ENCODE peak calls at places on chromosomes 6 and 20, in eight cellular contexts. One of them, this sample, is unnamed.

GRCh38 chr6:127967708-127968107 is 66.8 kb upstream of the THEMIS start:
- DNase-seq in CD8-positive, alpha-beta T cell: no peak
- DNase-seq in choroid plexus epithelial cell: no peak
- DNase-seq in fibroblast of mammary gland: no peak
- DNase-seq in epithelial cell of esophagus: no peak
- DNase-seq in B cell: no peak
- DNase-seq in RWPE2: no peak
- DNase-seq in hepatocyte: no peak
- DNase-seq in this sample: no peak

GRCh38 chr6:168838000-168838399 is 397.0 kb downstream of the SMOC2 start:
- DNase-seq in epithelial cell of esophagus: no peak
- DNase-seq in choroid plexus epithelial cell: no peak
- DNase-seq in fibroblast of mammary gland: no peak
- DNase-seq in hepatocyte: no peak
- DNase-seq in CD8-positive, alpha-beta T cell: no peak
- DNase-seq in B cell: no peak
- DNase-seq in RWPE2: no peak
- DNase-seq in this sample: no peak

GRCh38 chr6:146620655-146621054 is 21.9 kb downstream of the ADGB start:
- DNase-seq in CD8-positive, alpha-beta T cell: no peak
- DNase-seq in choroid plexus epithelial cell: peak
- DNase-seq in epithelial cell of esophagus: peak
- DNase-seq in hepatocyte: no peak
- DNase-seq in fibroblast of mammary gland: peak
- DNase-seq in RWPE2: no peak
- DNase-seq in B cell: no peak
- DNase-seq in this sample: no peak

GRCh38 chr6:45931254-45931653 is 84.4 kb downstream of the CLIC5 start:
- DNase-seq in CD8-positive, alpha-beta T cell: no peak
- DNase-seq in fibroblast of mammary gland: no peak
- DNase-seq in RWPE2: no peak
- DNase-seq in B cell: no peak
- DNase-seq in hepatocyte: peak
- DNase-seq in epithelial cell of esophagus: no peak
- DNase-seq in choroid plexus epithelial cell: no peak
- DNase-seq in this sample: no peak

GRCh38 chr6:1997702-1998101 is 247.7 kb downstream of the GMDS start:
- DNase-seq in hepatocyte: no peak
- DNase-seq in fibroblast of mammary gland: no peak
- DNase-seq in choroid plexus epithelial cell: peak
- DNase-seq in CD8-positive, alpha-beta T cell: no peak
- DNase-seq in epithelial cell of esophagus: no peak
- DNase-seq in B cell: no peak
- DNase-seq in RWPE2: no peak
- DNase-seq in this sample: no peak

GRCh38 chr20:46905364-46906125 is 10.9 kb downstream of the EYA2 start:
- DNase-seq in hepatocyte: no peak
- DNase-seq in choroid plexus epithelial cell: no peak
- DNase-seq in fibroblast of mammary gland: peak
- DNase-seq in CD8-positive, alpha-beta T cell: no peak
- DNase-seq in RWPE2: peak
- DNase-seq in epithelial cell of esophagus: no peak
- DNase-seq in B cell: no peak
- DNase-seq in this sample: no peak

GRCh38 chr6:141848029-141848890 is 284.5 kb upstream of the GJE1 start:
- DNase-seq in choroid plexus epithelial cell: peak
- DNase-seq in RWPE2: no peak
- DNase-seq in hepatocyte: no peak
- DNase-seq in CD8-positive, alpha-beta T cell: peak
- DNase-seq in fibroblast of mammary gland: no peak
- DNase-seq in epithelial cell of esophagus: no peak
- DNase-seq in B cell: no peak
- DNase-seq in this sample: no peak

GRCh38 chr6:69954733-69955132 is 88.4 kb downstream of the COL19A1 start:
- DNase-seq in choroid plexus epithelial cell: no peak
- DNase-seq in fibroblast of mammary gland: no peak
- DNase-seq in CD8-positive, alpha-beta T cell: no peak
- DNase-seq in hepatocyte: no peak
- DNase-seq in B cell: no peak
- DNase-seq in RWPE2: no peak
- DNase-seq in epithelial cell of esophagus: no peak
- DNase-seq in this sample: no peak

GRCh38 chr6:154154389-154154967 is 115.4 kb downstream of the OPRM1 start:
- DNase-seq in CD8-positive, alpha-beta T cell: peak
- DNase-seq in fibroblast of mammary gland: peak
- DNase-seq in RWPE2: no peak
- DNase-seq in hepatocyte: peak
- DNase-seq in B cell: peak
- DNase-seq in epithelial cell of esophagus: peak
- DNase-seq in choroid plexus epithelial cell: peak
- DNase-seq in this sample: peak

GRCh38 chr6:5994234-5994998 is 12.3 kb downstream of the NRN1 start:
- DNase-seq in epithelial cell of esophagus: no peak
- DNase-seq in CD8-positive, alpha-beta T cell: no peak
- DNase-seq in fibroblast of mammary gland: no peak
- DNase-seq in hepatocyte: no peak
- DNase-seq in RWPE2: no peak
- DNase-seq in B cell: peak
- DNase-seq in choroid plexus epithelial cell: no peak
- DNase-seq in this sample: no peak

GRCh38 chr6:3316363-3316762 is 57.6 kb downstream of the PSMG4 start:
- DNase-seq in B cell: no peak
- DNase-seq in epithelial cell of esophagus: no peak
- DNase-seq in hepatocyte: no peak
- DNase-seq in fibroblast of mammary gland: no peak
- DNase-seq in CD8-positive, alpha-beta T cell: no peak
- DNase-seq in choroid plexus epithelial cell: no peak
- DNase-seq in RWPE2: no peak
- DNase-seq in this sample: no peak

GRCh38 chr6:35473075-35473848 is 5.1 kb downstream of the RPL10A start:
- DNase-seq in fibroblast of mammary gland: no peak
- DNase-seq in choroid plexus epithelial cell: no peak
- DNase-seq in B cell: no peak
- DNase-seq in hepatocyte: no peak
- DNase-seq in RWPE2: no peak
- DNase-seq in epithelial cell of esophagus: no peak
- DNase-seq in CD8-positive, alpha-beta T cell: no peak
- DNase-seq in this sample: no peak

GRCh38 chr6:100370265-100370664 is 94.5 kb downstream of the SIM1 start:
- DNase-seq in CD8-positive, alpha-beta T cell: no peak
- DNase-seq in RWPE2: no peak
- DNase-seq in B cell: no peak
- DNase-seq in choroid plexus epithelial cell: peak
- DNase-seq in fibroblast of mammary gland: peak
- DNase-seq in hepatocyte: no peak
- DNase-seq in epithelial cell of esophagus: no peak
- DNase-seq in this sample: no peak

GRCh38 chr6:134663800-134664535 is 285.9 kb downstream of the ALDH8A1 start:
- DNase-seq in epithelial cell of esophagus: no peak
- DNase-seq in RWPE2: no peak
- DNase-seq in B cell: no peak
- DNase-seq in hepatocyte: no peak
- DNase-seq in choroid plexus epithelial cell: peak
- DNase-seq in fibroblast of mammary gland: no peak
- DNase-seq in CD8-positive, alpha-beta T cell: no peak
- DNase-seq in this sample: no peak

GRCh38 chr6:1199981-1200637 is 111.8 kb upstream of the FOXQ1 start:
- DNase-seq in RWPE2: no peak
- DNase-seq in choroid plexus epithelial cell: no peak
- DNase-seq in hepatocyte: no peak
- DNase-seq in B cell: no peak
- DNase-seq in CD8-positive, alpha-beta T cell: no peak
- DNase-seq in epithelial cell of esophagus: no peak
- DNase-seq in fibroblast of mammary gland: no peak
- DNase-seq in this sample: no peak

GRCh38 chr20:46928580-46929132 is 34.0 kb downstream of the EYA2 start:
- DNase-seq in choroid plexus epithelial cell: peak
- DNase-seq in hepatocyte: no peak
- DNase-seq in fibroblast of mammary gland: peak
- DNase-seq in B cell: no peak
- DNase-seq in RWPE2: no peak
- DNase-seq in CD8-positive, alpha-beta T cell: no peak
- DNase-seq in epithelial cell of esophagus: peak
- DNase-seq in this sample: no peak

GRCh38 chr6:33620584-33621395 is at the start of gene ITPR3:
- DNase-seq in CD8-positive, alpha-beta T cell: peak
- DNase-seq in RWPE2: no peak
- DNase-seq in epithelial cell of esophagus: peak
- DNase-seq in B cell: peak
- DNase-seq in fibroblast of mammary gland: peak
- DNase-seq in hepatocyte: peak
- DNase-seq in choroid plexus epithelial cell: peak
- DNase-seq in this sample: peak

GRCh38 chr6:150002710-150003109 is 22.6 kb downstream of the RAET1L start:
- DNase-seq in CD8-positive, alpha-beta T cell: no peak
- DNase-seq in fibroblast of mammary gland: no peak
- DNase-seq in epithelial cell of esophagus: no peak
- DNase-seq in hepatocyte: no peak
- DNase-seq in RWPE2: no peak
- DNase-seq in choroid plexus epithelial cell: no peak
- DNase-seq in B cell: no peak
- DNase-seq in this sample: no peak

GRCh38 chr6:150005761-150006651 is 19.3 kb downstream of the RAET1L start:
- DNase-seq in B cell: no peak
- DNase-seq in CD8-positive, alpha-beta T cell: peak
- DNase-seq in hepatocyte: no peak
- DNase-seq in choroid plexus epithelial cell: no peak
- DNase-seq in fibroblast of mammary gland: no peak
- DNase-seq in RWPE2: no peak
- DNase-seq in epithelial cell of esophagus: no peak
- DNase-seq in this sample: no peak

GRCh38 chr6:150004101-150004782 is 21.1 kb downstream of the RAET1L start:
- DNase-seq in choroid plexus epithelial cell: no peak
- DNase-seq in hepatocyte: no peak
- DNase-seq in epithelial cell of esophagus: no peak
- DNase-seq in CD8-positive, alpha-beta T cell: peak
- DNase-seq in B cell: peak
- DNase-seq in RWPE2: no peak
- DNase-seq in fibroblast of mammary gland: no peak
- DNase-seq in this sample: no peak

GRCh38 chr6:150006961-150007464 is 18.3 kb downstream of the RAET1L start:
- DNase-seq in CD8-positive, alpha-beta T cell: peak
- DNase-seq in epithelial cell of esophagus: peak
- DNase-seq in B cell: peak
- DNase-seq in fibroblast of mammary gland: peak
- DNase-seq in hepatocyte: peak
- DNase-seq in choroid plexus epithelial cell: peak
- DNase-seq in RWPE2: no peak
- DNase-seq in this sample: no peak

GRCh38 chr6:150004783-150005717 is 20.3 kb downstream of the RAET1L start:
- DNase-seq in fibroblast of mammary gland: peak
- DNase-seq in hepatocyte: peak
- DNase-seq in B cell: peak
- DNase-seq in choroid plexus epithelial cell: peak
- DNase-seq in CD8-positive, alpha-beta T cell: peak
- DNase-seq in epithelial cell of esophagus: peak
- DNase-seq in RWPE2: peak
- DNase-seq in this sample: peak
- TF ChIP-seq CTCF in fibroblast of mammary gland: no peak
- TF ChIP-seq CTCF in hepatocyte: peak
- TF ChIP-seq CTCF in B cell: no peak
- TF ChIP-seq CTCF in choroid plexus epithelial cell: peak
- TF ChIP-seq CTCF in CD8-positive, alpha-beta T cell: no peak
- TF ChIP-seq CTCF in epithelial cell of esophagus: no peak
- TF ChIP-seq CTCF in RWPE2: no peak
- TF ChIP-seq CTCF in this sample: no peak

GRCh38 chr6:90859612-90860011 is 272.7 kb upstream of the MAP3K7 start:
- DNase-seq in RWPE2: no peak
- DNase-seq in fibroblast of mammary gland: no peak
- DNase-seq in B cell: no peak
- DNase-seq in choroid plexus epithelial cell: no peak
- DNase-seq in hepatocyte: no peak
- DNase-seq in epithelial cell of esophagus: peak
- DNase-seq in CD8-positive, alpha-beta T cell: no peak
- DNase-seq in this sample: no peak

GRCh38 chr6:90865513-90865912 is 278.6 kb upstream of the MAP3K7 start:
- DNase-seq in epithelial cell of esophagus: peak
- DNase-seq in RWPE2: no peak
- DNase-seq in fibroblast of mammary gland: no peak
- DNase-seq in B cell: no peak
- DNase-seq in CD8-positive, alpha-beta T cell: no peak
- DNase-seq in hepatocyte: no peak
- DNase-seq in choroid plexus epithelial cell: no peak
- DNase-seq in this sample: no peak

GRCh38 chr6:90859056-90859455 is 272.2 kb upstream of the MAP3K7 start:
- DNase-seq in choroid plexus epithelial cell: no peak
- DNase-seq in hepatocyte: no peak
- DNase-seq in fibroblast of mammary gland: no peak
- DNase-seq in B cell: no peak
- DNase-seq in RWPE2: no peak
- DNase-seq in CD8-positive, alpha-beta T cell: no peak
- DNase-seq in epithelial cell of esophagus: no peak
- DNase-seq in this sample: no peak

GRCh38 chr6:90860822-90861601 is 274.1 kb upstream of the MAP3K7 start:
- DNase-seq in RWPE2: no peak
- DNase-seq in fibroblast of mammary gland: peak
- DNase-seq in choroid plexus epithelial cell: peak
- DNase-seq in B cell: no peak
- DNase-seq in epithelial cell of esophagus: peak
- DNase-seq in CD8-positive, alpha-beta T cell: no peak
- DNase-seq in hepatocyte: no peak
- DNase-seq in this sample: no peak
- TF ChIP-seq CTCF in RWPE2: peak
- TF ChIP-seq CTCF in fibroblast of mammary gland: no peak
- TF ChIP-seq CTCF in choroid plexus epithelial cell: no peak
- TF ChIP-seq CTCF in B cell: no peak
- TF ChIP-seq CTCF in epithelial cell of esophagus: peak
- TF ChIP-seq CTCF in CD8-positive, alpha-beta T cell: no peak
- TF ChIP-seq CTCF in hepatocyte: peak
- TF ChIP-seq CTCF in this sample: peak

DNA sequence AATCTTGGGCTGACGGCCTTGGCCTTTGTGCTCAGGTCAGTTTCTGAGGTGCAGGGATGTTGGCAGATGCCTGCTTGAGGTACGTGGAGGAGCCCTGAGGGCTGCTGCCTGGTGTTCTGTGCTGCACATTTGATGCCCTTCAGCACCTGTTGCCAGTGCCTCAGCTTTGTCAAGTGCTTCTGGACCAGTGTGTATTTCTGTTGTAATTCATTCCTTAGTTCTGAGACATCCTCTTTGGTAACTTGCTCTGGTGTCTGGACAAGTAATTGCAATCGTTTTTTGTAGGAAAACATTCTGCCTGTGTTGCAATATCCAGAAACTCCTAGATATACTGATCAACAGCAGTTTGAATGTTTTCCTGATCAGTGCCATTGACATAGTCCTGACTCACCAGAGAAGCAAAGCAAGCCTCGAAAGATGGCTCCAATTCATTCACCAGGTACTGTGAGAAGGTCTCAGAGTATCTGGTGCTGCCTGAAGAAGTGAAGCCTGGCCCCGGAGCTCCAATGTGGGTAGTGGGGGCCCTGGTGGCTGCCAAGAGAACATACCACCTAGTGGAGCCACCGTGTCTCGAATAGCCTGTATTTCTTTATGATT is 26.7 kb downstream of the ZNF337 start:
- DNase-seq in fibroblast of mammary gland: peak
- DNase-seq in B cell: no peak
- DNase-seq in choroid plexus epithelial cell: peak
- DNase-seq in epithelial cell of esophagus: peak
- DNase-seq in RWPE2: peak
- DNase-seq in hepatocyte: peak
- DNase-seq in CD8-positive, alpha-beta T cell: no peak
- DNase-seq in this sample: peak
- TF ChIP-seq CTCF in fibroblast of mammary gland: peak
- TF ChIP-seq CTCF in B cell: no peak
- TF ChIP-seq CTCF in choroid plexus epithelial cell: peak
- TF ChIP-seq CTCF in epithelial cell of esophagus: no peak
- TF ChIP-seq CTCF in RWPE2: peak
- TF ChIP-seq CTCF in hepatocyte: peak
- TF ChIP-seq CTCF in CD8-positive, alpha-beta T cell: no peak
- TF ChIP-seq CTCF in this sample: no peak

GRCh38 chr6:116571683-116572000 is 338 bp downstream of the RWDD1 start:
- DNase-seq in epithelial cell of esophagus: no peak
- DNase-seq in fibroblast of mammary gland: no peak
- DNase-seq in B cell: no peak
- DNase-seq in choroid plexus epithelial cell: no peak
- DNase-seq in RWPE2: no peak
- DNase-seq in CD8-positive, alpha-beta T cell: no peak
- DNase-seq in hepatocyte: no peak
- DNase-seq in this sample: no peak
- TF ChIP-seq CTCF in epithelial cell of esophagus: no peak
- TF ChIP-seq CTCF in fibroblast of mammary gland: no peak
- TF ChIP-seq CTCF in B cell: no peak
- TF ChIP-seq CTCF in choroid plexus epithelial cell: no peak
- TF ChIP-seq CTCF in RWPE2: no peak
- TF ChIP-seq CTCF in CD8-positive, alpha-beta T cell: no peak
- TF ChIP-seq CTCF in hepatocyte: no peak
- TF ChIP-seq CTCF in this sample: no peak